ENCODE peak calls at places on chromosomes 16 and 17, in six cellular contexts. Z, N, I, K, J and F are unnamed samples.

GRCh38 chr17:74759243-74759801 is 10.9 kb downstream of the NHERF1 start:
- DNase-seq in Z (no peak), N (no peak), I (no peak), K (peak; percentile 57), J (no peak), F (no peak)

GRCh38 chr16:58855291-58855823 is 121.2 kb upstream of the GOT2 start:
- DNase-seq in Z (no peak), N (no peak), I (no peak), K (no peak), J (no peak), F (no peak)

GRCh38 chr16:10817963-10818941 is at the start of gene TVP23A:
- DNase-seq in Z (peak; percentile 46), N (no peak), I (peak; percentile 69), K (no peak), J (no peak), F (no peak)

GRCh38 chr17:16287563-16288027 is 65.7 kb downstream of the CENPV start:
- DNase-seq in Z (no peak), N (no peak), I (no peak), K (no peak), J (peak; percentile 60), F (no peak)

GRCh38 chr17:77433385-77434135 is 292.8 kb downstream of the SEC14L1 start:
- DNase-seq in Z (peak; percentile 60), N (no peak), I (no peak), K (no peak), J (no peak), F (no peak)

GRCh38 chr17:79272666-79273219 is 198.1 kb downstream of the ENGASE start:
- DNase-seq in Z (peak; percentile 10), N (no peak), I (no peak), K (no peak), J (peak; percentile 29), F (no peak)

GRCh38 chr17:58352843-58353719 is 1.1 kb upstream of the SUPT4H1 start:
- DNase-seq in Z (peak; percentile 83), N (no peak), I (no peak), K (no peak), J (no peak), F (peak; percentile 40)

GRCh38 chr17:41082565-41083136 is 1.3 kb upstream of the KRTAP4-7 start:
- DNase-seq in Z (no peak), N (peak; percentile 49), I (no peak), K (no peak), J (peak; percentile 29), F (no peak)

GRCh38 chr17:44216173-44216572 is 3.3 kb downstream of the UBTF start:
- DNase-seq in Z (no peak), N (no peak), I (no peak), K (peak; percentile 47), J (no peak), F (no peak)

GRCh38 chr17:21196126-21196525 is 17.8 kb downstream of the TMEM11 start:
- DNase-seq in Z (no peak), N (no peak), I (no peak), K (no peak), J (no peak), F (no peak)
- H3K27ac ChIP-seq in Z (no peak overlapping the region), N (no peak overlapping the region), I (no peak overlapping the region), K (no peak overlapping the region), J (no peak overlapping the region), F (no peak overlapping the region)

DNA sequence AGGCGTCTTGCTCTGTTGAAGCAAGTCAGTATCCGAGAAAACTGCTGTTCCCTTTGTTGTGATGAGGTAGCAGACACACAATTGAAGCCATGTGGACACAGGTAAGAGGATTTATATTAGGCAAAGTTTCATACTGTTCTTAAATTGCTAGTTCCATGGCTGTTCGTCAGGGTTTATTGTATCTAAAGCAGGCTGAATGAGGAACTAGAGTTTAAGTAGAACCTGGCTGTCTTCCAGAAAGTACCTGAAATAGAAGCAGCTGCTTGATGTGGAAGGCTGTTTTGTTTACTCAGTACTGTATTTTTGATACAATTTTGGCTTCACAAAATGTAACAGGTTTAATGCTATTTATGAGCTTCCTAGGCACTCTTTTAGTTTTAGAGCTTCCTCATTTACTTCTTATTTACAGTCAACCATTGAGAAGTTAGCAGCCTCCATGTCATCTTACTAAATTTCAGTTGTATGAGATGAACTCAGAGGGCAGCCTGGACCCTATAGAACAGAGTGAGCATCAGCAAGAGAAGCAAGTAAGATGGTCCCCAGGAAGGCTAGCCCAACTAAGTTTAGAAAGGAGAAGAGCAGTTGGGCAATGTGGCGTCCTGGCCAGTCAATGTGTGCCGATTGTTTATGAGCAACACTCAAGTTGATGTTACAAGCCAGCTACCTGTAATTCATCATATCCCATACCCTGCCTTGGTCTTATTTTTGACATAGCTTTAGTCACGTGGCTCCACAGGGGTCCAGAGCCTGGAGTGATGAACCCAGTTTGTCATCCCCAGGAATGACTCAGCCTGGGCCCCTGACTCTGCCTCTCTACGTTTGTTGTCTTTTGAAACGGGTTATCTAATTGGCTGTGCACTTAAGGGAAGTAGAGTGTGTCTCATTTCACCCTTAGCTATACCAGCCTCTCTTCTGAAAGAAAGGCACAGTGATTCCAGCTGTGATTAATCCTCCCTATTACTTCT is 9.6 kb upstream of the ARL2BP start:
- DNase-seq in Z (peak; percentile 11), N (no peak), I (peak; percentile 30), K (no peak), J (no peak), F (no peak)
- H3K27ac ChIP-seq in Z (peak overlapping the region; percentile 30), N (no peak overlapping the region), I (peak overlapping the region; percentile 26), K (no peak overlapping the region), J (no peak overlapping the region), F (no peak overlapping the region)

GRCh38 chr16:2374644-2375043 is 34.1 kb upstream of the ABCA3 start:
- DNase-seq in Z (no peak), N (no peak), I (no peak), K (no peak), J (no peak), F (no peak)

GRCh38 chr16:2366660-2367309 is 26.3 kb upstream of the ABCA3 start:
- DNase-seq in Z (no peak), N (no peak), I (no peak), K (no peak), J (no peak), F (no peak)

GRCh38 chr16:2370725-2371124 is 30.2 kb upstream of the ABCA3 start:
- DNase-seq in Z (no peak), N (no peak), I (no peak), K (no peak), J (no peak), F (no peak)

GRCh38 chr16:2371421-2371820 is 30.9 kb upstream of the ABCA3 start:
- DNase-seq in Z (no peak), N (no peak), I (no peak), K (no peak), J (no peak), F (no peak)

GRCh38 chr16:2372684-2373083 is 32.2 kb upstream of the ABCA3 start:
- DNase-seq in Z (no peak), N (no peak), I (no peak), K (no peak), J (no peak), F (no peak)
- H3K27ac ChIP-seq in Z (no peak overlapping the region), N (no peak overlapping the region), I (no peak overlapping the region), K (no peak overlapping the region), J (no peak overlapping the region), F (no peak overlapping the region)

GRCh38 chr17:17358060-17358751 is 55.0 kb downstream of the NT5M start:
- DNase-seq in Z (no peak), N (no peak), I (no peak), K (no peak), J (no peak), F (no peak)

GRCh38 chr17:17360087-17360730 is 57.0 kb downstream of the NT5M start:
- DNase-seq in Z (no peak), N (no peak), I (no peak), K (no peak), J (no peak), F (no peak)

GRCh38 chr17:17359271-17359670 is 56.1 kb downstream of the NT5M start:
- DNase-seq in Z (no peak), N (no peak), I (no peak), K (no peak), J (no peak), F (no peak)

GRCh38 chr17:17356931-17357270 is 53.7 kb downstream of the NT5M start:
- DNase-seq in Z (no peak), N (no peak), I (no peak), K (no peak), J (no peak), F (no peak)

GRCh38 chr17:17358866-17359265 is 55.7 kb downstream of the NT5M start:
- DNase-seq in Z (no peak), N (no peak), I (no peak), K (no peak), J (no peak), F (no peak)
- H3K27ac ChIP-seq in Z (no peak overlapping the region), N (no peak overlapping the region), I (no peak overlapping the region), K (no peak overlapping the region), J (no peak overlapping the region), F (no peak overlapping the region)

GRCh38 chr16:50261160-50261706 is 5.1 kb upstream of the ADCY7 start:
- DNase-seq in Z (no peak), N (no peak), I (no peak), K (no peak), J (no peak), F (no peak)

GRCh38 chr16:50265260-50265659 is 1.1 kb upstream of the ADCY7 start:
- DNase-seq in Z (no peak), N (no peak), I (peak; percentile 53), K (peak; percentile 46), J (peak; percentile 39), F (no peak)

GRCh38 chr16:50263940-50264929 is 2.1 kb upstream of the ADCY7 start:
- DNase-seq in Z (no peak), N (no peak), I (no peak), K (no peak), J (peak; percentile 48), F (no peak)

GRCh38 chr16:50261707-50262235 is 4.6 kb upstream of the ADCY7 start:
- DNase-seq in Z (no peak), N (no peak), I (no peak), K (no peak), J (peak; percentile 21), F (no peak)

DNA sequence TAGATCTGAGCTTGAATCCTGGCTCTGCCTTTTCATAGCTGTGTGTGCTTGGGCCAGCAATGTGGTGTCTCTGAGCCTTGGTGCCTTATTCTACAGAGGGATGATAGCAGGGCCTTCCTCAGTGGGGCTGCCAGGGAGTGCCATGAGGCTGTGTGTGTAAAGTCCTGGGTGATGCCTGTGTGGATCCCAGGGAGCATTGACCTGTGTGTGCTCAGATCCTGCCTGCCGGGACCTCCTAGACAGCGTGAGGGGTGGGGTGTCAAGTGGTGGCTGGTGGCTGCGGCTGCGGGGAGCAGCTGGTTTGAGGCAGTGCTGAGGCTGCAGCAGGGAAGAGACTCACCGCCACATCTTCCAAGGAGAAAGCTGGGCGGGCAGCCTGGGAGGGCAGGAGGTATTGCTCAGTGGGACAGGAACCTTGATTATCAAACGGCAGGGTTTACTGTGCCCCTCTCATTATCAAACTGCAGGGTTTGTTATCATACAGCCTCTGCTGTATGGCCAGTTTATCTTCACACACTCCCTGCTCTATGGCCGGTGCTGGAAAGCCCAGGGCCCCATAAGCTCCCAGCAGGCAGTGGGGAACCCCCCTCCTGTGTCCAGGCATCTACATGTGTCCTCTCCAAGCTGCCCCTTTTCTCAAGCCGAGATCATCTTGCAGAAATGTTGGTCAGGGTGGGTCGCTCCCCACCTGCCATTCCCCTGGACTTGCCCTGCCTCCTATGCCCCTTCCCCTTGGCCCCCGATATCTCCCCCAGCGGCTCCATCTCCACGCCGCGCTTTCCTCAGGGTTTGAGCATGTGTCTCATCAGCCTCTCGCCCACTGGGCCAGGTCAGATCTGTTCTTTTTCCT is 3.1 kb upstream of the ADCY7 start:
- DNase-seq in Z (no peak), N (no peak), I (peak; percentile 43), K (no peak), J (no peak), F (no peak)
- H3K27ac ChIP-seq in Z (no peak overlapping the region), N (peak overlapping the region; percentile 35), I (peak overlapping the region; percentile 91), K (no peak overlapping the region), J (peak overlapping the region; percentile 67), F (no peak overlapping the region)